ENCODE peak calls at places on chromosome 2, in five cellular contexts. D is CD8-positive, alpha-beta T cell; N is HCT116; H is endodermal cell; X is fibroblast of lung. A is an unnamed sample.

GRCh38 chr2:20393986-20394385 is 43.3 kb upstream of the PUM2 start:
- DNase-seq in D (no peak), N (no peak), H (no peak), X (no peak), A (no peak)

GRCh38 chr2:61288070-61288841 is 126.3 kb downstream of the C2orf74 start:
- DNase-seq in D (no peak), N (no peak), H (no peak), X (peak; percentile 14), A (peak; percentile 7)

GRCh38 chr2:144643537-144644336 is 123.8 kb upstream of the ZEB2 start:
- DNase-seq in D (no peak), N (no peak), H (no peak), X (no peak), A (peak; percentile 87)

GRCh38 chr2:217434183-217434620 is 568.6 kb downstream of the TNS1 start:
- DNase-seq in D (peak; percentile 51), N (peak; percentile 45), H (peak; percentile 93), X (peak; percentile 99), A (peak; percentile 83)

GRCh38 chr2:222892321-222892720 is 31.5 kb downstream of the ACSL3 start:
- DNase-seq in D (no peak), N (no peak), H (no peak), X (peak; percentile 45), A (peak; percentile 92)

GRCh38 chr2:128310094-128310716 is 8.5 kb downstream of the HS6ST1 start:
- DNase-seq in D (peak; percentile 43), N (no peak), H (peak; percentile 37), X (no peak), A (no peak)

GRCh38 chr2:188039307-188039706 is 252.4 kb upstream of the GULP1 start:
- DNase-seq in D (no peak), N (no peak), H (peak; percentile 59), X (no peak), A (no peak)

GRCh38 chr2:99818842-99819241 is 323.5 kb downstream of the AFF3 start:
- DNase-seq in D (no peak), N (peak; percentile 12), H (no peak), X (no peak), A (no peak)

GRCh38 chr2:218953366-218953954 is 6.0 kb upstream of the CDK5R2 start:
- DNase-seq in D (no peak), N (no peak), H (peak; percentile 82), X (no peak), A (no peak)

GRCh38 chr2:8606226-8606625 is 75.6 kb upstream of the ID2 start:
- DNase-seq in D (no peak), N (no peak), H (no peak), X (no peak), A (no peak)

GRCh38 chr2:75079575-75079974 is 119.7 kb downstream of the TACR1 start:
- DNase-seq in D (no peak), N (no peak), H (no peak), X (no peak), A (peak; percentile 71)

GRCh38 chr2:97935719-97936161 is 60.0 kb downstream of the TMEM131 start:
- DNase-seq in D (no peak), N (peak; percentile 28), H (peak; percentile 78), X (peak; percentile 63), A (peak; percentile 11)

GRCh38 chr2:217392930-217393584 is 533.2 kb upstream of the TNP1 start:
- DNase-seq in D (no peak), N (no peak), H (no peak), X (no peak), A (no peak)

GRCh38 chr2:85611705-85612587 is at the start of gene C2orf68:
- DNase-seq in D (peak; percentile 90), N (peak; percentile 81), H (peak; percentile 98), X (peak; percentile 85), A (peak; percentile 91)

GRCh38 chr2:40346535-40347354 is 105.1 kb downstream of the SLC8A1 start:
- DNase-seq in D (no peak), N (no peak), H (no peak), X (peak; percentile 74), A (no peak)

GRCh38 chr2:200852605-200853004 is 11.9 kb downstream of the CLK1 start:
- DNase-seq in D (no peak), N (no peak), H (no peak), X (no peak), A (no peak)

GRCh38 chr2:120253021-120253882 is 600 bp downstream of the RALB start:
- DNase-seq in D (peak; percentile 62), N (no peak), H (peak; percentile 85), X (peak; percentile 77), A (peak; percentile 76)

GRCh38 chr2:149860276-149860921 is 272.8 kb upstream of the MMADHC start:
- DNase-seq in D (no peak), N (no peak), H (no peak), X (peak; percentile 99), A (no peak)

GRCh38 chr2:40164736-40165502 is 287.0 kb downstream of the SLC8A1 start:
- DNase-seq in D (no peak), N (no peak), H (no peak), X (no peak), A (no peak)

GRCh38 chr2:146912536-146912935 is 932.3 kb upstream of the ACVR2A start:
- DNase-seq in D (no peak), N (no peak), H (no peak), X (no peak), A (no peak)

GRCh38 chr2:67437132-67437531 is 40.0 kb downstream of the ETAA1 start:
- DNase-seq in D (no peak), N (no peak), H (no peak), X (peak; percentile 42), A (no peak)

GRCh38 chr2:46695283-46695682 is 215.9 kb downstream of the TMEM247 start:
- DNase-seq in D (no peak), N (no peak), H (no peak), X (peak; percentile 29), A (no peak)

GRCh38 chr2:46701152-46701551 is 214.5 kb downstream of the MCFD2 start:
- DNase-seq in D (no peak), N (no peak), H (no peak), X (peak; percentile 65), A (no peak)

GRCh38 chr2:46696966-46697829 is 217.8 kb downstream of the TMEM247 start:
- DNase-seq in D (no peak), N (no peak), H (no peak), X (no peak), A (no peak)

GRCh38 chr2:46700435-46700834 is 215.2 kb downstream of the MCFD2 start:
- DNase-seq in D (no peak), N (no peak), H (no peak), X (no peak), A (no peak)

DNA sequence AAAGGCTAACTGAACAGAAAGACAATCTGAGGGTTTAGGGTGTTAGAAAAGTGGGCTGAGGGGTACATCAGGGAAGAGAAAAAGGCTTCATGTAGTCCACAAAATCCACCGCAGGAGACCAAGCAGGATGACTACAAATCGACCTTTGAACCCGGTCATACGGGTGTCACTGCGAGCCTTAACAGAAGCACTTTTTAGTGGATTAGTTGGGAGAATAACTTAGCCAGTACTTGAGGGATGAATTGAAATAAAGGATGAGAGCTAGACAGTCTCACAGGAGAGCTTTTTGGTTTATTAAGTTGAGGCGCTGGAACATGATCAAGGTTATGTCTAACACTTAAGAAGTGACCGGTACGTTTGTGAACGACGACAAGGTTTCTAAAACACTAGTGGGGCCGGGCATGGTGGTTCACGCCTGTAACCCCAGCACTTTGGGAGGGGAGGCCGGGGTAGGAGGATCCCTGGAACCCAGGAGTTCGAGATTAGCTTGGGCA is 217.7 kb downstream of the MCFD2 start:
- DNase-seq in D (no peak), N (no peak), H (peak; percentile 48), X (no peak), A (no peak)
- H3K27ac ChIP-seq in D (peak overlapping the region; percentile 68), N (peak overlapping the region; percentile 77), H (no peak overlapping the region), X (peak overlapping the region; percentile 82), A (peak overlapping the region; percentile 87)

GRCh38 chr2:73746877-73747208 is 9.7 kb upstream of the TPRKB start:
- DNase-seq in D (no peak), N (no peak), H (no peak), X (no peak), A (no peak)

GRCh38 chr2:73746015-73746876 is 9.1 kb upstream of the TPRKB start:
- DNase-seq in D (no peak), N (no peak), H (peak; percentile 53), X (no peak), A (no peak)

DNA sequence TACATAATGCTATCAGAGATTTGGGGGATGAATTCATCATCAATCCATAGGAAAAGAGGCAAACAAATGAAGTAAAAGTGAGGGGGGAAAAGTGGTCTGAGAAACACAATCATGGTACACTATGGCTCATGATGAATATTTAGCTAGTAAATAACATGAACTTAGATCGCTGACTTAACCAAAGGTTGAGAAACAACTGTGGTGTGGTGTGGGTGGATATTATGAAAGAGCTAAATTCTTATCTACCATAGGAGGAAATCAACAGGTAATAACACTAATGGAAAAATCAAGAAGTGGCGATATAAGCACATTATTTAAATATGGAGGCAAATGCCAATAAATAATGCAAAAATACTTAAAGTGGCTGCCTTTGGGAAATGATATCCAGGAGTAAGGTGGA is 12.2 kb upstream of the TPRKB start:
- DNase-seq in D (no peak), N (no peak), H (no peak), X (no peak), A (no peak)
- H3K27ac ChIP-seq in D (no peak overlapping the region), N (no peak overlapping the region), H (no peak overlapping the region), X (no peak overlapping the region), A (no peak overlapping the region)

DNA sequence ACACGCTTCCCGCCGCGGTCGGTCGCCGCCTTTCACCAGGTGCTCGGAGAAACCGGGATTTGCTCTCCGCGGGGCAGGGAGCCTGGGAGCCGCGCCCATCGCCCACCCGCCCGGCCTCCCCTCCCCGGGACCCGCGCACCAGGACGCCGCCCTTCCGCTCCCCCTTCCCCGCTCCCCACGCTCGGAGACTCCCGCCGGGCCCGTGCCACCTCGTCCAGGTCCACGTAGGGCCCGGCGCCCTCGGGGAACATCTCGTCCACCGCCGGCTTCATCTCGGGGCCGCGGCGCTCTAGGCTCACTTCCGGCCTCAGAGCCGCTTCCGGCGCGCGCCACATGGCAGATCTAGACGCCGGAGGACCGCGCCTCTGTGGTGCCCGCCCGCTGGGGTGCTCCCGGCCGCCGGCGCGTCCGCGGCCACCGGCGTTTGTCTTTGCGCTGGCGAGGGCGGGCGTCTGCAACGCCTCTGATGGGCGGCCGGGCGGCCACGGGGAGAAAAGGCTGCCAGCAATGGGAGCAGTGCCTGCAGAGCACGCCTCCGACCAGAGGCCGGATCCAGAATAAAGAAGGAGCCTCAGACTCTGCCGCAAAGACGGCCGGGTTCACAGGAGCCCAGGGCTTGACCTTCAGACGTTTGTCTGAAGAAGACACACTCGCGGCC is at the start of gene COPS9:
- DNase-seq in D (peak; percentile 92), N (peak; percentile 61), H (peak; percentile 96), X (peak; percentile 88), A (peak; percentile 91)
- H3K27ac ChIP-seq in D (peak within 1 kb of the TSS; percentile 76), N (peak within 1 kb of the TSS; percentile 53), H (no peak within 1 kb of the TSS), X (peak within 1 kb of the TSS; percentile 60), A (peak within 1 kb of the TSS; percentile 79)

GRCh38 chr2:230254152-230254881 is 28.8 kb downstream of the SP140 start:
- DNase-seq in D (no peak), N (no peak), H (no peak), X (no peak), A (no peak)

GRCh38 chr2:230256735-230257332 is 31.3 kb downstream of the SP140 start:
- DNase-seq in D (no peak), N (no peak), H (no peak), X (no peak), A (no peak)

GRCh38 chr2:230262246-230262645 is 36.7 kb downstream of the SP140 start:
- DNase-seq in D (no peak), N (no peak), H (no peak), X (no peak), A (no peak)

DNA sequence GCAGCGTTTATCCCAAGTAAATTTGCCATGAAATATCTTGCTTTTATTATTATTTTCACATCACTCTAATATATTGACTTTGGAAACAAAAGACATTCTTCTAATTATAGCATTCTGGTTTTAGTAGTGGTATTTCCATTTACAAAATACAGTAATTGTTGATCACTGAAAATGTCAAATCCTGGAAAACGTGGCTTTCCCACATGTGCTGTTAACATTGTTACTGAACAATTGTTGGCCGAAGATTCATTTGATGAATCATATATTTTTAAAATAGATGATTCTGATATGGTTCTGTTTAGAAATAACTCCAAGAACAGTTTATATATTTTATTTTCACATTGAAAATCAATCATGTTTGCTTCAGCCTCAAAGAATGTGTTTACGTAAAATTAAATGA is 32.9 kb downstream of the SP140 start:
- DNase-seq in D (no peak), N (no peak), H (no peak), X (peak; percentile 1), A (no peak)
- H3K27ac ChIP-seq in D (no peak overlapping the region), N (no peak overlapping the region), H (no peak overlapping the region), X (no peak overlapping the region), A (no peak overlapping the region)